ENCODE peak calls at places on chromosome 4, in ten cellular contexts. N is Calu3, J is cardiac muscle cell, Z is WTC11, M is brain microvascular endothelial cell, E is hepatocyte, I is AG09319, O is mucosa of descending colon, Y is epithelial cell of esophagus, W is fibroblast of mammary gland. D is an unnamed sample.

GRCh38 chr4:169723207-169723606 is 34.5 kb downstream of the HPF1 start:
- DNase-seq in N (no peak), Y (peak), I (no peak), W (peak), J (peak), E (peak), M (peak), O (no peak), Z (no peak), D (no peak)

GRCh38 chr4:15836362-15836761 is 58.2 kb downstream of the CD38 start:
- DNase-seq in N (peak), M (no peak), Z (no peak), J (no peak), I (no peak), O (no peak), Y (peak), E (peak), W (peak), D (no peak)

GRCh38 chr4:683982-684571 is 4.9 kb downstream of the SLC49A3 start:
- DNase-seq in E (peak), W (peak), I (no peak), J (peak), M (peak), Z (peak), Y (peak), O (peak), N (peak), D (peak)

GRCh38 chr4:100982345-100982744 is 365.0 kb downstream of the PPP3CA start:
- DNase-seq in Z (no peak), M (peak), W (peak), N (no peak), E (no peak), Y (peak), J (no peak), I (no peak), O (no peak), D (no peak)

GRCh38 chr4:81030617-81031388 is at the start of gene BMP3:
- DNase-seq in J (peak), M (no peak), W (no peak), N (peak), O (peak), I (no peak), E (peak), Y (peak), Z (peak), D (no peak)

GRCh38 chr4:184647391-184648101 is 1.7 kb downstream of the CASP3 start:
- DNase-seq in Y (peak), Z (no peak), O (no peak), W (peak), N (no peak), J (no peak), I (no peak), M (no peak), E (no peak), D (no peak)

GRCh38 chr4:63906660-63907146 is 502.5 kb downstream of the TECRL start:
- DNase-seq in W (no peak), O (no peak), Z (no peak), J (no peak), Y (no peak), M (no peak), I (no peak), N (no peak), E (no peak), D (no peak)

GRCh38 chr4:24857996-24858395 is 54.8 kb downstream of the CCDC149 start:
- DNase-seq in J (peak), O (no peak), Z (no peak), W (peak), M (peak), N (no peak), Y (no peak), I (no peak), E (no peak), D (no peak)

GRCh38 chr4:48725414-48725813 is 54.7 kb downstream of the FRYL start:
- DNase-seq in E (no peak), O (no peak), I (no peak), Z (no peak), N (no peak), W (no peak), J (no peak), M (no peak), Y (no peak), D (no peak)

GRCh38 chr4:37687175-37687525 is 974 bp upstream of the RELL1 start:
- DNase-seq in J (no peak), I (no peak), Z (no peak), W (no peak), N (no peak), O (no peak), E (no peak), M (no peak), Y (no peak), D (no peak)

GRCh38 chr4:126136922-126137781 is 822.4 kb downstream of the FAT4 start:
- DNase-seq in I (no peak), O (no peak), Z (no peak), Y (no peak), J (no peak), W (no peak), M (no peak), N (no peak), E (no peak), D (no peak)

GRCh38 chr4:112145820-112146813 is 863 bp downstream of the FAM241A start:
- DNase-seq in E (peak), I (no peak), J (peak), N (peak), O (peak), W (peak), Y (peak), M (peak), Z (peak), D (peak)

GRCh38 chr4:8467016-8467415 is 26.4 kb downstream of the TRMT44 start:
- DNase-seq in J (no peak), N (no peak), M (no peak), E (no peak), Z (no peak), O (no peak), W (no peak), Y (no peak), I (no peak), D (no peak)

GRCh38 chr4:23022032-23022431 is 329.3 kb downstream of the GBA3 start:
- DNase-seq in Z (no peak), O (no peak), I (peak), Y (peak), J (no peak), N (peak), W (peak), E (peak), M (peak), D (no peak)

GRCh38 chr4:174479140-174479539 is 43.1 kb downstream of the HPGD start:
- DNase-seq in O (no peak), N (no peak), M (no peak), I (no peak), E (no peak), Z (no peak), J (no peak), Y (no peak), W (no peak), D (no peak)

GRCh38 chr4:78217557-78217956 is 160.4 kb downstream of the FRAS1 start:
- DNase-seq in I (no peak), J (no peak), N (no peak), O (no peak), Z (no peak), W (no peak), Y (no peak), E (no peak), M (no peak), D (no peak)

GRCh38 chr4:62871057-62871456 is 1538.2 kb downstream of the TECRL start:
- DNase-seq in M (no peak), N (no peak), W (no peak), I (no peak), Z (no peak), E (no peak), O (no peak), Y (no peak), J (no peak), D (no peak)

GRCh38 chr4:135122457-135122856 is 920.9 kb upstream of the PABPC4L start:
- DNase-seq in Y (no peak), M (no peak), I (no peak), Z (no peak), N (no peak), E (no peak), O (no peak), W (no peak), J (no peak), D (no peak)

GRCh38 chr4:106583567-106583966 is 215.0 kb upstream of the GIMD1 start:
- DNase-seq in J (no peak), N (no peak), Y (peak), I (peak), E (peak), W (peak), M (peak), O (no peak), Z (no peak), D (no peak)

GRCh38 chr4:122798917-122799316 is 27.7 kb upstream of the FGF2 start:
- DNase-seq in E (no peak), O (no peak), Z (no peak), J (no peak), W (no peak), Y (no peak), N (no peak), I (no peak), M (no peak), D (no peak)

GRCh38 chr4:101931619-101932018 is 141.1 kb downstream of the BANK1 start:
- DNase-seq in I (no peak), Z (no peak), M (no peak), N (no peak), W (no peak), Y (no peak), O (no peak), J (no peak), E (no peak), D (no peak)

GRCh38 chr4:3287271-3287971 is 5.4 kb upstream of the RGS12 start:
- DNase-seq in Y (no peak), J (no peak), E (no peak), I (no peak), W (no peak), O (no peak), M (no peak), Z (peak), N (no peak), D (no peak)

GRCh38 chr4:4327652-4328121 is 37.6 kb downstream of the ZBTB49 start:
- DNase-seq in M (peak), E (peak), W (peak), Z (peak), I (no peak), O (peak), J (peak), Y (peak), N (no peak), D (peak)

GRCh38 chr4:4325321-4325720 is 35.3 kb downstream of the ZBTB49 start:
- DNase-seq in Y (no peak), O (no peak), J (no peak), E (peak), Z (no peak), M (no peak), I (no peak), N (no peak), W (no peak), D (no peak)

GRCh38 chr4:4323705-4324534 is 33.9 kb downstream of the ZBTB49 start:
- DNase-seq in M (peak), J (no peak), Z (no peak), O (no peak), I (no peak), E (no peak), N (no peak), W (no peak), Y (no peak), D (no peak)

GRCh38 chr4:4328206-4328605 is 38.2 kb downstream of the ZBTB49 start:
- DNase-seq in E (no peak), J (no peak), N (no peak), M (no peak), Y (no peak), Z (no peak), W (no peak), O (no peak), I (no peak), D (no peak)

GRCh38 chr4:4326136-4326535 is 36.1 kb downstream of the ZBTB49 start:
- DNase-seq in Z (no peak), I (no peak), M (no peak), E (no peak), J (no peak), Y (no peak), N (no peak), W (no peak), O (no peak), D (no peak)
- TF ChIP-seq CTCF in Z (no peak), I (no peak), M (no peak), E (no peak), J (no peak), Y (no peak), N (no peak), W (no peak), O (no peak), D (no peak)

DNA sequence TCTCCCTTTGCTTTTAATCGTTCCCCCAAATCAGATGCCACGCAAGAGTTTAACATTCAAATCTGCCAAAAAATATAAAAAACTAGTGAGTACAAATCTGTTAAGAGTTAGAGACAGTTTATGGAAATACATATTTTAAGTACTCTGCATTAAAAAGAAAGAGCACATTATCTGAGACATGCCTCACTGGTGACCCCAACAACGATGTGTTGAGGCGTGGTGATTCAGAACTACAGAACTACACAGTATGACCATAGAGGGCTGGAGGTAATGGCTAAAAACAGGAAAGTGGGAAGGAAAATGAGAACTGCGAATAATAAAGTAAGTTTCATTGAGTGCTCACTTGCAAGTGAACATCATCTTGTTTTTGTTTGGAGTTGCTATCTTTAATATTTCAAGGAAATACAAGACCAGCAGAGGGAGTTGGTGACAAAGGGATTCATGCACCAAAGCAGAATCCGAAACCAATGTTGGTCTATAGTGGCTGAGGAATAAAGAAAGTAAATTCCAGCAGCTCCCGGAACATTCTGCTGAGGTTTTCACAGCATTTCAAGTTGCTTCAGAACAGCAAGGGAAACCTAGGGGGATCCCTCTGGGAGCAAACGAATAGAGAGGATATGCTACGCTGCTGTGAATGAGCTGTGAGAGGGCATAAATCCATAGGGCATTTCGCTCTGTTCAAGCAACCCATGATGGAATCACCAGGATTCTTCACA is 92.2 kb downstream of the DCHS2 start:
- DNase-seq in N (no peak), M (peak), Z (no peak), W (peak), I (no peak), O (no peak), J (peak), E (peak), Y (peak), D (no peak)
- TF ChIP-seq CTCF in N (no peak), M (peak), Z (no peak), W (peak), I (peak), O (no peak), J (peak), E (peak), Y (peak), D (no peak)

GRCh38 chr4:140427104-140427918 is at the start of gene CLGN:
- DNase-seq in E (peak), Z (peak), N (peak), J (peak), O (peak), W (peak), I (no peak), M (peak), Y (peak), D (peak)
- TF ChIP-seq CTCF in E (peak), Z (peak), N (no peak), J (peak), O (peak), W (no peak), I (peak), M (peak), Y (no peak), D (peak)

GRCh38 chr4:35934370-35934981 is 309.8 kb downstream of the ARAP2 start:
- DNase-seq in O (no peak), E (peak), M (no peak), J (peak), N (no peak), I (no peak), Y (peak), W (peak), Z (no peak), D (no peak)
- TF ChIP-seq CTCF in O (peak), E (peak), M (no peak), J (peak), N (no peak), I (peak), Y (peak), W (peak), Z (peak), D (peak)

GRCh38 chr4:88964450-88964849 is 92.5 kb downstream of the FAM13A start:
- DNase-seq in O (no peak), M (no peak), I (no peak), Z (no peak), W (peak), E (no peak), N (no peak), J (no peak), Y (peak), D (no peak)
- TF ChIP-seq CTCF in O (no peak), M (no peak), I (no peak), Z (no peak), W (no peak), E (no peak), N (no peak), J (no peak), Y (no peak), D (no peak)

GRCh38 chr4:7304436-7304835 is 112.1 kb downstream of the SORCS2 start:
- DNase-seq in J (no peak), N (no peak), E (no peak), Y (no peak), O (no peak), M (no peak), Z (no peak), I (no peak), W (no peak), D (no peak)
- TF ChIP-seq CTCF in J (no peak), N (no peak), E (no peak), Y (no peak), O (no peak), M (no peak), Z (no peak), I (no peak), W (no peak), D (no peak)

DNA sequence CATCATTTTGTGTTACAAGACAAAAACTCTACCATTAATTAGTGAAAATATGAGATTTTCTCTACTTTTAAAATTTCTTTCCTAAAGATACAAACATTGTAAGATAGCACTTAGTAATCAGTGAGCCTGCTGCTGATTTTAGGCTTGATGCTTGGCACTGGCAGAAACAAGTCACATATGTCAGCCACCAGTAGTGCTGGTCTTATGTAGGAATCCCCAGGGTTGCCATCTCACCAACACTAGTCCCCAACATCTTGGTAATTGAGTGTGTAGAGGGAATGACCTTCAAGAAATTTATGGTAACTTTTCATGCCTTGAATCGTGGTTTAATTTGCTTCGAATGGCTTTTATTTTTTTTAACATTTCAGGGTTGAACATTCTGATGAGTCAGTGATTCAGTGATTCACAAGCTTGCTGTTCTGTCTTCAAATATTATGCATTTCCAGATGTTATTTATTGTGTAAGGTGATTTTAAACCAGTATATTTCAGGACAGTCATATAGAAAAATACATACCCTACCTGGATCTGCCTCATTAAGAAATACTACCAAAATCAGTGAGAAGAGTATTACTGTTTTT is 11.9 kb downstream of the EXOC1 start:
- DNase-seq in O (no peak), M (peak), E (no peak), I (peak), Y (peak), Z (no peak), W (peak), N (no peak), J (no peak), D (no peak)
- TF ChIP-seq CTCF in O (no peak), M (no peak), E (no peak), I (no peak), Y (no peak), Z (no peak), W (no peak), N (no peak), J (no peak), D (no peak)

D was measured in GM10248.